ENCODE peak calls at places on chromosomes 7 and 10, in nine cellular contexts. S is cardiac muscle cell, Q is foreskin fibroblast, T is lower leg skin, X is NB4, V is transverse colon, W is heart left ventricle, G is HCT116, L is BJ. P is an unnamed sample.

GRCh38 chr10:132684164-132684891 is 101.6 kb downstream of the NKX6-2 start:
- DNase-seq in Q (peak), V (no peak), T (no peak), W (no peak), G (no peak), L (no peak), X (peak), S (no peak), P (peak)

GRCh38 chr7:29471444-29472138 is 92.0 kb upstream of the PRR15 start:
- DNase-seq in Q (no peak), V (peak), W (no peak), X (no peak), G (no peak), L (no peak), T (no peak), S (no peak), P (no peak)

GRCh38 chr10:9427208-9427607 is 1372.7 kb downstream of the GATA3 start:
- DNase-seq in Q (no peak), G (no peak), V (no peak), S (no peak), X (no peak), T (no peak), W (no peak), L (no peak), P (no peak)

GRCh38 chr7:74372060-74372408 is 81.7 kb upstream of the GTF2IRD1 start:
- DNase-seq in X (no peak), T (no peak), L (no peak), W (peak), G (no peak), Q (no peak), S (no peak), V (no peak), P (no peak)

GRCh38 chr7:138556771-138557484 is 96.9 kb downstream of the TRIM24 start:
- DNase-seq in T (no peak), X (no peak), G (no peak), V (no peak), S (peak), L (no peak), Q (peak), W (no peak), P (no peak)

GRCh38 chr10:63210611-63211196 is 77.6 kb downstream of the NRBF2 start:
- DNase-seq in X (peak), Q (no peak), L (no peak), S (no peak), T (no peak), G (no peak), V (no peak), W (no peak), P (peak)

GRCh38 chr10:128047991-128048826 is 78.0 kb downstream of the MKI67 start:
- DNase-seq in W (no peak), S (peak), Q (no peak), V (peak), T (no peak), G (no peak), L (no peak), X (peak), P (peak)

GRCh38 chr10:128095023-128095752 is 31.0 kb downstream of the MKI67 start:
- DNase-seq in V (peak), L (no peak), T (no peak), W (no peak), G (peak), X (peak), S (no peak), Q (no peak), P (no peak)

GRCh38 chr7:127782550-127783266 is 130.7 kb downstream of the SND1 start:
- DNase-seq in W (no peak), Q (peak), V (no peak), S (peak), T (no peak), L (no peak), G (no peak), X (peak), P (no peak)

GRCh38 chr7:47496064-47496665 is 85.7 kb downstream of the TNS3 start:
- DNase-seq in L (no peak), Q (no peak), W (no peak), V (no peak), G (no peak), T (no peak), S (no peak), X (no peak), P (no peak)

GRCh38 chr10:124601016-124601415 is 139.4 kb downstream of the LHPP start:
- DNase-seq in L (no peak), T (no peak), X (no peak), V (no peak), S (no peak), G (no peak), W (no peak), Q (no peak), P (no peak)

GRCh38 chr7:122289426-122289825 is 15.1 kb downstream of the FEZF1 start:
- DNase-seq in X (no peak), Q (no peak), G (no peak), S (no peak), T (no peak), L (no peak), V (no peak), W (no peak), P (no peak)

GRCh38 chr7:122291189-122291588 is 13.4 kb downstream of the FEZF1 start:
- DNase-seq in W (no peak), T (no peak), L (no peak), Q (no peak), S (no peak), X (no peak), V (no peak), G (no peak), P (no peak)

DNA sequence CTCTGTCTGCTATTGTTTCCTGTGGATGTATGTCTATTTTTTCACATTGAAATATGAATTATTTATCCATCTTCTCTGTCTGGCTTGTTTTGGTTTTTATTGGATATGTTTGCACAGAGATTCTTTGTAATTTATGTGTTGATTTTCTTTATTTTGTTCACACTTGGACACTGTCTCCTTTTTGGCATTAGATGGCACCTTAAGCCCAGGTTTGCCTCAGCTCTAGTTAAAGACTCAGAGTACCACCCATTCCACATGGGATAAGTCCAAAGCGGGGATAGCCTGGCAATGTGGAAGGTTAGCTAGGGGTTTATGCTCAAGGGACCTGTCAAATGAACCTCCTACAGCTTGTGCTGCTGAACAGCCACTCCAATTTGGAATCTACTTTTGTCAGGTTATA is 14.1 kb downstream of the FEZF1 start:
- DNase-seq in T (no peak), G (no peak), X (no peak), W (no peak), S (no peak), V (no peak), L (no peak), Q (no peak), P (no peak)
- TF ChIP-seq CTCF in T (no peak), G (no peak), X (no peak), W (no peak), S (no peak), V (no peak), L (no peak), Q (no peak), P (no peak)

GRCh38 chr10:31947144-31947926 is 18.7 kb upstream of the ARHGAP12 start:
- DNase-seq in T (peak), X (peak), Q (peak), L (peak), V (no peak), W (no peak), G (peak), S (peak), P (peak)

GRCh38 chr10:31945392-31945791 is 16.8 kb upstream of the ARHGAP12 start:
- DNase-seq in T (no peak), L (no peak), V (no peak), S (no peak), Q (no peak), G (no peak), X (no peak), W (no peak), P (no peak)

GRCh38 chr10:31949266-31949665 is 20.6 kb upstream of the ARHGAP12 start:
- DNase-seq in G (no peak), W (no peak), X (no peak), V (no peak), Q (no peak), S (no peak), T (no peak), L (no peak), P (no peak)

GRCh38 chr10:31944071-31944433 is 15.4 kb upstream of the ARHGAP12 start:
- DNase-seq in G (no peak), L (no peak), W (no peak), T (no peak), S (no peak), X (no peak), Q (no peak), V (no peak), P (no peak)

DNA sequence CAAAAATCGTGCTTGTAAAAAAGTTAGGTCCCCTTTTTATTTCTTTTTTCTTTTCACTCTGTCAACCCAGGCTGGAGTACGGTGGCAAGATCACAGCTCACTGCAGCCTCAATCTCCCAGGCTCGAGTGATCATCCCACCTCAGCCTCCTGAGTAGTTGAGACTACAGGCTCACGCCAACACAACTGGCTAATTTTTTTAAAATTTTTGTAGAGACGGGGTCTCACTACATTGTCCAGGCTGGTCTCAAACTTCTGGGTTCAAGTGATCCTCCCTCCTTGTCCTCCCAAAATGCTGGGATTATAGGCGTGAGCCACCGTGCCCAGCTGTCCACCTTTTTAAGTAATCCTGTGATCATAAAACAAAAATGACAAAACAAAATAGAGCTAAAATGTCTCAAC is 19.4 kb upstream of the ARHGAP12 start:
- DNase-seq in L (no peak), G (no peak), W (no peak), X (no peak), Q (no peak), S (no peak), T (no peak), V (no peak), P (no peak)
- H3K4me3 ChIP-seq in L (no peak), G (peak), W (no peak), X (no peak), Q (peak), S (no peak), T (no peak), V (no peak), P (no peak)

DNA sequence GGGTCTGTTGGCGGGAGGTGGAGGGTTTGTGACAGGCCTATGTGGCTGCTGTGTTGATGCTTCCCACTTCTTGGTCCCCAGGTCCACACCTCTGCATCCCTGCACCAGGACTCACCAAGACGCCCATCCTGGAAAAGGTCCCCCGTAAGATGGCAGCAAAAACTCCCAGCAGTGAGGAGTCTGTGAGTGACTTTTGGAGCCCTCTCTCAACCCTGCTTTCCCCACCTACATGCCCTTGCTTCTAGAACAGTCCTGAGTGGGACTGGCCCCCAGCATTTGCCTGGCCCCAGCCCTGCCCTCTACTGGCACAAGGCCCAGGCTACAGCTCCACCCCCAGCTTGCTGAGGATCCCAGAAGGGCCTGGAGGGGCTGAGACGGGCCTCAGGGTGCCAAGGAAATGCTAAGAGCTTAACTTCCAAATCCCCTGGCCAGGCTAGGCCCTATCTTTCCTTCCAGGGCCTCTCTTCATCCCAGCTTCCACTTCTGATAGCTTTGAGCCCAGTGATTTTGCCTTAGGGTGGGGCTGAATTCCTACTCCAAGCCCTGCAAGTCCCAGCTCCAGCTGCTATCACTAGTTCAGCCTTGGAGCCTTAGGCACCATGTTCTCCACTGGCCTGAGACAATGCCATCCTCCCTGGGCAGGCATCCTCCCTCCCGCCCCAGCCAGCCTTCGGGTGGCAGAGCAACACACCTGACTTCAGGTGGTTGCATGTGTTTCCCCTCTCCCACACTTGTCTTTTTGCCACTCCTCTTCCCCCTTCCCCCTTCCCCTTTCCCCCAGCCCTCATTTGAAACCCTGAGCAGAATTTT is 2.8 kb downstream of the CHAT start:
- DNase-seq in Q (no peak), T (no peak), X (no peak), L (no peak), V (no peak), S (no peak), G (no peak), W (no peak), P (no peak)
- TF ChIP-seq CTCF in Q (no peak), T (no peak), X (peak), L (no peak), V (no peak), S (no peak), G (no peak), W (no peak), P (no peak)

GRCh38 chr10:116740971-116741370 is 1.4 kb downstream of the HSPA12A start:
- DNase-seq in T (no peak), Q (no peak), X (no peak), S (no peak), G (no peak), V (no peak), L (no peak), W (no peak), P (no peak)
- H3K4me3 ChIP-seq in T (no peak), Q (peak), X (no peak), S (peak), G (no peak), V (peak), L (peak), W (peak), P (no peak)

GRCh38 chr10:17689137-17689536 is 45.2 kb downstream of the STAM start:
- DNase-seq in L (no peak), S (no peak), W (no peak), G (no peak), Q (no peak), V (no peak), T (no peak), X (no peak), P (no peak)
- TF ChIP-seq CTCF in L (no peak), S (no peak), W (no peak), G (no peak), Q (no peak), V (no peak), T (no peak), X (no peak), P (no peak)

GRCh38 chr7:92765725-92766124 is 70.6 kb downstream of the CDK6 start:
- DNase-seq in X (no peak), T (no peak), W (no peak), V (no peak), Q (peak), L (peak), S (peak), G (peak), P (peak)

GRCh38 chr7:92768501-92769360 is 67.6 kb downstream of the CDK6 start:
- DNase-seq in T (no peak), Q (peak), S (no peak), L (no peak), G (no peak), X (no peak), W (no peak), V (no peak), P (no peak)

GRCh38 chr7:92763636-92764423 is 72.5 kb downstream of the CDK6 start:
- DNase-seq in L (no peak), Q (peak), G (peak), X (peak), T (no peak), S (peak), W (no peak), V (no peak), P (peak)

GRCh38 chr7:92767427-92767826 is 68.9 kb downstream of the CDK6 start:
- DNase-seq in L (no peak), W (no peak), X (no peak), S (peak), T (no peak), G (no peak), Q (peak), V (no peak), P (peak)

DNA sequence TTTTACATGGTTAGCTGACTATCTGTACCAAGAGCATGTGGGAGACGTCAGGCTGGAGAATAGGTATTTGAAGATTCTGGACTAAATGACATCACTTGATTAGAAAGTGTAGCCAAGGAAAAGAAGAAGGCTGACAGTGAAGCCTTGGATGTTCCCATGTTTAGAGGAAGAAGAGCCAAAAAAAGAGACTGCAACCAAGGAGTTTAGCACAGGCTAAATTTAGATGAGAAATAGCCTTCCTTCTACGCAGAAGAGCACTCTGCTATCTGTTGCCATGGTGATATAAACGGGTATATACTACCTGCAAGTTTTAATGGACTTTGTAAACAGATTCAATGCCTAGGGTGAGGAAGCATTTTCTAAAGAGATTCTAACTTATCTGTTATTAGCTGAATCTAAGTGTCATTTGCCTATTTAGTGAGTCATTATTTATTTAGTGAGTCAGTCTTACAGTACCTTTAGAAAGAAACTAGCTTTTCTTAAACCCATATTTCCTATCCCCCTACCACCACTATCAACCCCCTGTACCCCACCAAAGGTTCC is 69.8 kb downstream of the CDK6 start:
- DNase-seq in G (no peak), X (no peak), V (no peak), L (no peak), Q (peak), T (no peak), W (no peak), S (peak), P (peak)
- H3K4me3 ChIP-seq in G (peak), X (no peak), V (no peak), L (no peak), Q (no peak), T (no peak), W (no peak), S (no peak), P (no peak)

GRCh38 chr7:87564290-87564963 is 36.3 kb downstream of the ABCB1 start:
- DNase-seq in Q (peak), S (peak), W (no peak), G (peak), L (no peak), T (no peak), X (peak), V (peak), P (no peak)
- TF ChIP-seq CTCF in Q (peak), S (peak), W (no peak), G (peak), L (peak), T (no peak), X (peak), V (no peak), P (peak)

GRCh38 chr10:72335394-72336258 is 19.1 kb downstream of the DNAJB12 start:
- DNase-seq in T (peak), V (peak), W (peak), S (peak), G (no peak), L (no peak), Q (no peak), X (peak), P (peak)
- H3K4me3 ChIP-seq in T (no peak), V (no peak), W (no peak), S (no peak), G (no peak), L (no peak), Q (no peak), X (no peak), P (no peak)

DNA sequence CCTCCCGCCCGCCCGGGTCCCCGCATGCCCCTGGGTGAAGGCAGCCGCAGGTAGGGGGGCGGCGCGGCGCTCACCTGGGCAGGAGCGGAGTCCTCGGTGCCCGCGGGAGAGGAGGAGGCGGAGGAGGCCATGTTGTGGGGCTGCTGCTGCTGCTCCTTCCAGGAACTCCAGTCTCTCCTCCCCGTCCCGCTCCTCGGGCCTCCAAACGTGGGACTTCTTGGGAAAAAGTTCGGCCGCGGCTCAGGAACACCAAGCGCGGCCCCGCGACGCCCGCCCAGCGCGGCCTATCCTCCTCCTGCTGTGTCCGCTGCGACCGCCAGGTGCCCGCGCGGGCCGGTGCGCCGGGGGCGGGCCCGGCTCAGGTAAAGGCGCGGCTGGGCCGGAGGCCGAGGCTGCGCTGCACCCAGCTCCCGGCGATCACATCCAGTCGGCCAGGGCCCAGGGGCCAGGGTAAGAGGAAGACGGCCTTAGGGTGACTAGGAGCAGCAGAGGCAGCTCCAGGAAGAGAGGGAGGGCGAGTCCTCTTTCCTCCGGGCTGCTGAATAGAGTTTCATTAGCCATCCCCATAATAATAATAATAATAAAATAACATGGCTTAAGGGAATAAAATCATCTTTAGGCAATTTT is 45.0 kb upstream of the CDK1 start:
- DNase-seq in Q (peak), S (peak), X (no peak), T (no peak), L (no peak), W (peak), V (peak), G (peak), P (no peak)
- TF ChIP-seq CTCF in Q (no peak), S (no peak), X (no peak), T (no peak), L (no peak), W (no peak), V (peak), G (peak), P (no peak)

GRCh38 chr10:35605191-35605590 is at the start of gene GJD4:
- DNase-seq in Q (no peak), G (no peak), V (no peak), T (no peak), X (no peak), L (no peak), S (no peak), W (no peak), P (no peak)
- H3K4me3 ChIP-seq in Q (no peak), G (no peak), V (no peak), T (no peak), X (no peak), L (no peak), S (no peak), W (no peak), P (no peak)